ENCODE peak calls at places on chromosomes 7 and 10, in nine cellular contexts. P is CD8-positive, alpha-beta memory T cell; A is aorta; J is HAP-1; W is tibial artery; R is BJ; C is left ventricle myocardium inferior; O is ascending aorta; F is cardiac muscle cell. Z is an unnamed sample. For H3K36me3, the result is how much of the 10 kb centered on the place peaks cover.

GRCh38 chr7:77461842-77462241 is 45.7 kb upstream of the GSAP start:
- DNase-seq in P (no peak), A (no peak), J (no peak), W (no peak), R (no peak), C (no peak), O (no peak), F (no peak), Z (no peak)

GRCh38 chr10:108783897-108784296 is 1139.4 kb downstream of the XPNPEP1 start:
- DNase-seq in P (no peak), A (no peak), J (peak), W (no peak), R (no peak), C (no peak), O (no peak), F (no peak), Z (no peak)

GRCh38 chr10:131676448-131676847 is 224.4 kb upstream of the PPP2R2D start:
- DNase-seq in P (no peak), A (no peak), J (no peak), W (no peak), R (no peak), C (no peak), O (no peak), F (no peak), Z (no peak)

GRCh38 chr10:45557275-45557905 is 115.2 kb downstream of the ZFAND4 start:
- DNase-seq in P (no peak), A (no peak), J (no peak), W (no peak), R (no peak), C (no peak), O (no peak), F (no peak), Z (no peak)

GRCh38 chr10:34049887-34050286 is 715.4 kb upstream of the NRP1 start:
- DNase-seq in P (no peak), A (no peak), J (no peak), W (no peak), R (peak), C (no peak), O (no peak), F (no peak), Z (no peak)

GRCh38 chr10:69567920-69568319 is 5.3 kb downstream of the NEUROG3 start:
- DNase-seq in P (no peak), A (peak), J (peak), W (peak), R (no peak), C (peak), O (no peak), F (peak), Z (no peak)

GRCh38 chr10:86592413-86592812 is 61.9 kb upstream of the OPN4 start:
- DNase-seq in P (no peak), A (no peak), J (no peak), W (no peak), R (no peak), C (no peak), O (peak), F (peak), Z (no peak)

GRCh38 chr7:155222578-155222977 is 75.1 kb upstream of the INSIG1 start:
- DNase-seq in P (no peak), A (peak), J (no peak), W (no peak), R (no peak), C (no peak), O (no peak), F (no peak), Z (no peak)

GRCh38 chr10:131046194-131046593 is 265.3 kb downstream of the TCERG1L start:
- DNase-seq in P (no peak), A (no peak), J (no peak), W (no peak), R (no peak), C (no peak), O (no peak), F (no peak), Z (no peak)

GRCh38 chr7:6444516-6445269 is 3.1 kb downstream of the DAGLB start:
- DNase-seq in P (no peak), A (no peak), J (no peak), W (no peak), R (no peak), C (no peak), O (no peak), F (no peak), Z (no peak)
- H3K36me3 ChIP-seq in P (under half), A (under half), J (under half), W (under half), R (under half), C (under half), O (under half), F (under half), Z (under half)

DNA sequence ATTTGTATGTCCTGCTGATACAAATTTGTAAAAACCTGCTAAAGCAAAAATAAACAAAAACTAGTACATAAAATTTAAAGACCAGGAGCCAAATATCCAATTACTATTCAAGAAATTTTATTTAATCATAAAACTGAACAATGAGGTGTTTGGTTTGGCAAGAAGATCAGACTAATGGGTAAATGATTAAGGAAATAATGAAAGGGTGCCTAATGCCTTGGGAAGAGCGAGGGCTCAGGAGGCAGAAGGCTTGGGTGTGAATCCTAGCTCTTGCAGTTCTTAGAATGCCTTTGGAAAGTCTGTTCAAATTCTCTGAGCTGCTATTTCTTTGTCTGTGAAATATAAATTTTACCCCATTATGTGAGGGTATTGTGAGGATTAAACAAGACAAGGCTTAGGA is 32.4 kb downstream of the NAPEPLD start:
- DNase-seq in P (no peak), A (no peak), J (no peak), W (no peak), R (no peak), C (no peak), O (no peak), F (no peak), Z (no peak)
- H3K36me3 ChIP-seq in P (under half), A (under half), J (under half), W (under half), R (under half), C (under half), O (under half), F (under half), Z (under half)

GRCh38 chr7:22329816-22330524 is 27.0 kb downstream of the RAPGEF5 start:
- DNase-seq in P (no peak), A (no peak), J (no peak), W (no peak), R (no peak), C (no peak), O (no peak), F (no peak), Z (no peak)
- H3K36me3 ChIP-seq in P (under half), A (under half), J (under half), W (under half), R (under half), C (under half), O (under half), F (under half), Z (under half)

GRCh38 chr7:18231854-18232253 is 204.2 kb upstream of the PRPS1L1 start:
- DNase-seq in P (no peak), A (no peak), J (no peak), W (no peak), R (no peak), C (no peak), O (no peak), F (no peak), Z (no peak)
- H3K36me3 ChIP-seq in P (under half), A (under half), J (under half), W (under half), R (under half), C (under half), O (under half), F (under half), Z (under half)

GRCh38 chr7:98917331-98917730 is 39.0 kb downstream of the TRRAP start:
- DNase-seq in P (no peak), A (no peak), J (no peak), W (no peak), R (no peak), C (no peak), O (no peak), F (no peak), Z (no peak)

GRCh38 chr7:98927125-98927524 is 48.8 kb downstream of the TRRAP start:
- DNase-seq in P (no peak), A (no peak), J (no peak), W (no peak), R (no peak), C (no peak), O (peak), F (no peak), Z (no peak)

GRCh38 chr7:98923512-98923911 is 45.2 kb downstream of the TRRAP start:
- DNase-seq in P (no peak), A (no peak), J (no peak), W (no peak), R (no peak), C (no peak), O (no peak), F (no peak), Z (no peak)

GRCh38 chr7:98921608-98922372 is 43.5 kb downstream of the TRRAP start:
- DNase-seq in P (no peak), A (no peak), J (no peak), W (no peak), R (no peak), C (no peak), O (no peak), F (no peak), Z (no peak)

DNA sequence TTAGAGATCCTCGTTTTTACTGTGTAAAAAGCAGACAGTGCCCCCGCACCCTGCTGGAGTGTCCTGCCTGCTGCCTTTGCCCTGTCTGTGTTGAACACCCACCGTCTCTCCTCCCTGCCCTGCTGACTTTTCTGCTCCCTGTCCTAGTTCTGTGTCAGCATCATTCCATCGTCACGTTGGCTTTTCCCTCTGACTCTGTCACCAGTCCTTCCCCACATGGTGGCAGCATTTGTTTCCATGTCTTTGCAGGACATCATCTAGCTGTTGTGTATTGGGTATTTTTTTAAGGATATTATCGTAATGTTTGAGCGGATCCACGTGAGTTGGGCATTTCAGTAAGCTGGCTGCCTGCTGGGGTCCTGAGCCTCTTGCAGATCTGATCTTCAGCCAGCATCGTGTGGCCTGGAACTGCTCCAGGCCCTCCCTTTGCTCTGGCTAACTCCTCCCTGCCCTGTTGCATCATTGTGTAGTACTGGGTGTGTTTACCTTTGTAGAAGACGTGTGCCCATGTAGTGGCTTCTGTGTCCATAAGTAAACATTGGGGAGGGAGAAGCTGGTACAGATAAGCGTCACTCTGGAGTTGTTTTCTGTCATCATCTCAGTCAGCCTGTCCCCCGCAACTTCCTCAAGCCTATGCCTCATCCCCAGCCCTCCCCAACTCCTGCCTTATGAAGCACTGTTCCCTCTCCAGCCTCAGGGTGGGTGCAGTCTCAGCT is 44.2 kb downstream of the TRRAP start:
- DNase-seq in P (no peak), A (no peak), J (no peak), W (no peak), R (no peak), C (no peak), O (no peak), F (no peak), Z (peak)
- H3K36me3 ChIP-seq in P (half or more), A (under half), J (half or more), W (half or more), R (under half), C (half or more), O (half or more), F (half or more), Z (under half)

DNA sequence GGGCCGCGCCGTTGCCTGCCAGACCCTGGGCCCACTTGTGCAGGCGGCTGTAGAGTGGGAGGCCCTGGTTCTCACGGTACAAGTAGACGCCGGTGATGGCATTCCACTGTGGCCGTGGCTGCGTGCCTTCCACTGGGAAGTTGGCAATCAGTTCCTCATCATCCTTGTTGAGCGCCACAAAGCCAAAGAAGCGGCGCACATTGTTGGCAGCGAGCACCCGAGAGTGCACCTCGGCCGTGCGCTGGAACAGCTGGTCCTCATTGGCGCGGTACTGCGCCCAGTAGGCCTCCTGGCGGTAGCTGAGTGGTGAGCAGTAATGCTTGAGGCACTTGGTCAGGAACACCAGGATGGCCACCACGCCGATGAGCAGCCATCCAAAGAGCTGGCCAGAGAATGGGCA is 5.0 kb downstream of the CALHM2 start:
- DNase-seq in P (no peak), A (no peak), J (no peak), W (no peak), R (no peak), C (no peak), O (no peak), F (no peak), Z (no peak)
- H3K36me3 ChIP-seq in P (under half), A (under half), J (half or more), W (half or more), R (half or more), C (half or more), O (half or more), F (under half), Z (under half)

GRCh38 chr7:2219136-2219535 is 13.6 kb downstream of the MAD1L1 start:
- DNase-seq in P (no peak), A (no peak), J (no peak), W (no peak), R (no peak), C (no peak), O (no peak), F (no peak), Z (no peak)

GRCh38 chr7:2215851-2216250 is 16.9 kb downstream of the MAD1L1 start:
- DNase-seq in P (no peak), A (no peak), J (no peak), W (no peak), R (no peak), C (no peak), O (no peak), F (no peak), Z (no peak)

GRCh38 chr7:2218444-2218785 is 14.3 kb downstream of the MAD1L1 start:
- DNase-seq in P (no peak), A (no peak), J (no peak), W (no peak), R (no peak), C (no peak), O (no peak), F (no peak), Z (no peak)

GRCh38 chr7:2217716-2218443 is 14.9 kb downstream of the MAD1L1 start:
- DNase-seq in P (no peak), A (no peak), J (no peak), W (no peak), R (no peak), C (no peak), O (no peak), F (no peak), Z (no peak)

DNA sequence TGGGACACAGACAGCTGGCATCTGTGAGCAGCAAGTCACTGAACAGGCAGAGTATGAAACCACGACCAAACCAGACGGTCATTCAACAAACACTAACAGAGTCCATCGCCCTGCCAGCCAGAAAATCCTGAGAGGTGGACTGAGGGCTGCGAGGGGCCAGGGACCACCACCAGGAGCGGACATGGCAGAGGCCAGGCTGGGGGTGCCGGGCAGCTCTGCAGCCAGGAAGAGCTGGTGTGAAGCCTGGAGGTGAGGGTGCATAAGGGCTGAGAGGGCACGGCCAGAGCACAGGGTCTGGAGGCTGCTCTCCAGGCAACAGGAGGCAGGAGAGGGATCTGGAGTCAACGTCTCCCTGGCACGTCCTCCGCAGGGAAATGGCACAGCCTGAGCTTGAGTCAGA is 15.5 kb downstream of the MAD1L1 start:
- DNase-seq in P (no peak), A (no peak), J (no peak), W (no peak), R (no peak), C (no peak), O (no peak), F (no peak), Z (no peak)
- H3K36me3 ChIP-seq in P (under half), A (under half), J (under half), W (under half), R (under half), C (half or more), O (under half), F (under half), Z (under half)

GRCh38 chr7:892648-893593 is 16.6 kb downstream of the GET4 start:
- DNase-seq in P (no peak), A (no peak), J (no peak), W (no peak), R (no peak), C (no peak), O (no peak), F (no peak), Z (no peak)

GRCh38 chr7:895451-896052 is 19.2 kb downstream of the GET4 start:
- DNase-seq in P (no peak), A (no peak), J (no peak), W (no peak), R (no peak), C (no peak), O (no peak), F (no peak), Z (no peak)

GRCh38 chr7:894927-895450 is 18.6 kb downstream of the GET4 start:
- DNase-seq in P (no peak), A (no peak), J (no peak), W (no peak), R (no peak), C (no peak), O (no peak), F (no peak), Z (no peak)

GRCh38 chr7:894164-894867 is 18.0 kb downstream of the GET4 start:
- DNase-seq in P (no peak), A (no peak), J (no peak), W (no peak), R (no peak), C (no peak), O (no peak), F (no peak), Z (no peak)

DNA sequence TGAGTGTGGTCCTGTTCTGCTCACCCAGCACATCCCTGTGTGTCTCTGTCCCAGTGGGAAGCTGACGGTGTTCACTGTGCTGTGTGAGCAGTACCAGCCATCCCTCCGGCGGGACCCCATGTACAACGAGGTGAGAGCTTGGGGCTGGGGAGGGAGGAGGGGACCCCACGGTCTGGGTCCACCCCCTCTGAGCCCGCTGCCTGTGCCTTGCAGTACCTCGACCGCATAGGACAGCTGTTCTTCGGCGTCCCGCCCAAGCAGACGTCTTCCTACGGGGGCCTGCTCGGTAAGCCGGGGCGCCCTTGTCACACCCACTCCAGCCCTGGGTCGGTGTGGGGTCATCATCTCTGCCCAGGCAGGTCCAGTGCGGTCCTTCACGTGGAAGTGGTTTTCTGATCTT is 17.3 kb downstream of the GET4 start:
- DNase-seq in P (no peak), A (no peak), J (no peak), W (no peak), R (no peak), C (no peak), O (no peak), F (no peak), Z (no peak)
- H3K36me3 ChIP-seq in P (under half), A (under half), J (under half), W (half or more), R (under half), C (half or more), O (half or more), F (under half), Z (under half)